ENCODE peak calls at places on chromosomes 4 and X, in seven cellular contexts. C is HCT116, A is H1, R is K562, F is SK-N-SH, O is HepG2, T is GM12878. M is an unnamed sample.

GRCh38 chrX:8138252-8138651 is 32.8 kb downstream of the VCX2 start:
- DNase-seq in C (no peak), A (no peak), R (no peak), F (no peak), O (no peak), T (no peak), M (no peak)

GRCh38 chr4:156968479-156968984 is 3.1 kb downstream of the PDGFC start:
- DNase-seq in C (peak; percentile 62), A (peak; percentile 72), R (peak; percentile 9), F (peak; percentile 42), O (peak; percentile 55), T (no peak), M (no peak)

GRCh38 chrX:65522739-65523372 is 11.7 kb downstream of the LAS1L start:
- DNase-seq in C (no peak), A (no peak), R (no peak), F (no peak), O (no peak), T (no peak), M (no peak)

GRCh38 chr4:177339794-177340374 is 30.2 kb downstream of the NEIL3 start:
- DNase-seq in C (peak; percentile 4), A (no peak), R (peak; percentile 10), F (peak; percentile 45), O (peak; percentile 29), T (peak; percentile 4), M (no peak)

GRCh38 chrX:10414872-10415703 is 205.3 kb downstream of the MID1 start:
- DNase-seq in C (no peak), A (no peak), R (no peak), F (no peak), O (no peak), T (no peak), M (no peak)

GRCh38 chr4:151641167-151641566 is 119.6 kb downstream of the GATB start:
- DNase-seq in C (no peak), A (no peak), R (no peak), F (no peak), O (peak; percentile 3), T (no peak), M (no peak)

GRCh38 chr4:84493092-84493850 is 5.8 kb downstream of the NKX6-1 start:
- DNase-seq in C (no peak), A (peak; percentile 80), R (no peak), F (peak; percentile 49), O (no peak), T (no peak), M (no peak)

GRCh38 chrX:97563531-97564133 is 679.9 kb downstream of the RPA4 start:
- DNase-seq in C (no peak), A (no peak), R (no peak), F (no peak), O (peak; percentile 9), T (peak; percentile 66), M (no peak)

GRCh38 chr4:157075811-157076577 is at the start of gene GLRB:
- DNase-seq in C (no peak), A (peak; percentile 69), R (no peak), F (peak; percentile 89), O (no peak), T (no peak), M (no peak)

GRCh38 chr4:158384407-158384806 is 137.3 kb upstream of the RXFP1 start:
- DNase-seq in C (no peak), A (no peak), R (no peak), F (no peak), O (no peak), T (no peak), M (no peak)

GRCh38 chr4:149735796-149736195 is 79.8 kb downstream of the IQCM start:
- DNase-seq in C (no peak), A (no peak), R (no peak), F (no peak), O (no peak), T (no peak), M (no peak)

GRCh38 chr4:123976285-123976684 is 579.7 kb downstream of the SPRY1 start:
- DNase-seq in C (no peak), A (no peak), R (no peak), F (no peak), O (no peak), T (no peak), M (no peak)

GRCh38 chr4:102734591-102735385 is 26.0 kb downstream of the MANBA start:
- DNase-seq in C (no peak), A (no peak), R (no peak), F (no peak), O (peak; percentile 65), T (peak; percentile 39), M (no peak)

GRCh38 chr4:156193800-156194199 is 240.1 kb upstream of the CTSO start:
- DNase-seq in C (no peak), A (no peak), R (no peak), F (no peak), O (no peak), T (no peak), M (no peak)

GRCh38 chr4:80507507-80507906 is 172.0 kb downstream of the CFAP299 start:
- DNase-seq in C (no peak), A (no peak), R (no peak), F (no peak), O (no peak), T (peak; percentile 8), M (no peak)

GRCh38 chrX:108309144-108309543 is 129.1 kb downstream of the COL4A6 start:
- DNase-seq in C (peak; percentile 35), A (no peak), R (no peak), F (no peak), O (peak; percentile 66), T (no peak), M (no peak)

GRCh38 chr4:166816901-166817300 is 417.4 kb downstream of the SPOCK3 start:
- DNase-seq in C (peak; percentile 26), A (no peak), R (no peak), F (no peak), O (no peak), T (no peak), M (peak; percentile 20)

GRCh38 chr4:98491862-98492554 is 166.4 kb downstream of the TSPAN5 start:
- DNase-seq in C (no peak), A (no peak), R (no peak), F (no peak), O (no peak), T (no peak), M (no peak)

GRCh38 chrX:41452972-41453371 is 5.8 kb downstream of the NYX start:
- DNase-seq in C (no peak), A (no peak), R (no peak), F (no peak), O (no peak), T (no peak), M (no peak)

GRCh38 chr4:164039482-164039881 is 545.0 kb downstream of the TMA16 start:
- DNase-seq in C (no peak), A (no peak), R (no peak), F (no peak), O (no peak), T (no peak), M (no peak)

GRCh38 chr4:18840499-18840898 is 818.9 kb upstream of the LCORL start:
- DNase-seq in C (no peak), A (no peak), R (no peak), F (no peak), O (no peak), T (no peak), M (no peak)

GRCh38 chr4:99462875-99463464 is 27.8 kb upstream of the ADH7 start:
- DNase-seq in C (peak; percentile 57), A (no peak), R (peak; percentile 70), F (peak; percentile 54), O (peak; percentile 66), T (peak; percentile 24), M (peak; percentile 25)

GRCh38 chr4:120049732-120050494 is 16.7 kb downstream of the MAD2L1 start:
- DNase-seq in C (peak; percentile 52), A (peak; percentile 92), R (peak; percentile 67), F (peak; percentile 56), O (peak; percentile 62), T (peak; percentile 64), M (peak; percentile 83)
- TF ChIP-seq SIN3A in C (no peak), A (no peak), R (no peak), F (no peak), O (no peak), T (no peak), M (no peak)

GRCh38 chrX:34813618-34814017 is 129.0 kb upstream of the FAM47B start:
- DNase-seq in C (no peak), A (no peak), R (no peak), F (no peak), O (no peak), T (no peak), M (no peak)
- TF ChIP-seq SIN3A in C (no peak), A (no peak), R (no peak), F (no peak), O (no peak), T (no peak), M (no peak)

GRCh38 chr4:186068581-186069402 is at the start of gene TLR3:
- DNase-seq in C (no peak), A (peak; percentile 22), R (no peak), F (no peak), O (no peak), T (no peak), M (no peak)
- TF ChIP-seq SIN3A in C (no peak), A (no peak), R (no peak), F (no peak), O (no peak), T (no peak), M (no peak)

GRCh38 chrX:13476384-13476783 is 93.0 kb upstream of the EGFL6 start:
- DNase-seq in C (no peak), A (no peak), R (no peak), F (no peak), O (no peak), T (no peak), M (no peak)

GRCh38 chrX:13472975-13473665 is 96.3 kb upstream of the EGFL6 start:
- DNase-seq in C (no peak), A (no peak), R (no peak), F (no peak), O (no peak), T (peak; percentile 2), M (no peak)

GRCh38 chrX:13471269-13471668 is 98.1 kb upstream of the EGFL6 start:
- DNase-seq in C (no peak), A (no peak), R (no peak), F (no peak), O (no peak), T (no peak), M (no peak)

GRCh38 chrX:13470680-13470967 is 98.8 kb upstream of the EGFL6 start:
- DNase-seq in C (no peak), A (no peak), R (no peak), F (no peak), O (no peak), T (no peak), M (no peak)

DNA sequence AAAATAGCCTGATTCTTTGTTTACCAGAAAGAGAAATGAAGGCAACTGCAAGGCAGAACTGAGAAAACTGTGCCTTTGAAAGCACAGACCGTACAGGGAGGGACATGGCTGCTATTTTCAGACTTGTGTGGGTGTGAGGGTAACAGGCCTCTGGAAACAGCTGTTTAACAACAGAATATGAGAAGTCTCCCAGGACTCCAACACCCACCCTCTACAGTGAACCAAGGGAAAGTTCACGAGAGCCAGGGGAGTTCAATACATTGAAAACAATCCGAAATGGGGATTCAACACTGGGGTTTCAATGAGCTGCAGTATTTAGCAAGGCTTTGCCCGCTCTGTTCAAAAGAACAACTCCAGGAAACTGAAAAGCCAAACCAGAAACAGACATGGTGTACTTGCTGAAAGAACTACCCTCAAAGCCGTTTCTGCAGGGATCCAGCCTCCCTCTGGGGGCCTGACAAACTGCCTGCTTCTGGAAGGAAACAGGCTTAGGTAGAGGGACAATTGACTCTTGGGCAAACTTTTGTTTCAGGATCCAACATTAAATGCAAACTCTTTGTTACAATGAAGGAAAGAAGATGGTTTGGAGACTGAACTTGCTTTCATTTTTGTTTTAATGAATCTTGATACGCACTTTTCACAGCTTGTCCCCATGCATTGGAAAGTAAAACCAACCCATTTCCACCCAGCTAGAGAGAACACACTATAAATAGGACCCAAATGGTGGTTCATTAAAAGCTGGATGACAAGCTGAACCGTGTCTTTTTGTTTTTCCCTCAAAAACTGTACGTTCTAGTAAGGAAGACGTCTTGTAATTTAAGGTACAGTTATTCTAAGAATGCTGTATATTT is 95.5 kb upstream of the EGFL6 start:
- DNase-seq in C (no peak), A (no peak), R (no peak), F (no peak), O (no peak), T (peak; percentile 52), M (no peak)
- TF ChIP-seq SIN3A in C (no peak), A (no peak), R (no peak), F (no peak), O (no peak), T (no peak), M (no peak)

M was measured in Panc1.